ENCODE peak calls at places on chromosomes 2 and 18, in eight cellular contexts. Z, X, Q, N, P, S, T and A are unnamed samples.

GRCh38 chr2:159265171-159265576 is 21.3 kb downstream of the WDSUB1 start:
- DNase-seq in S (no peak), T (no peak), Z (no peak), X (no peak), Q (no peak), N (peak; percentile 26), P (no peak), A (no peak)

GRCh38 chr2:3101016-3101703 is 276.5 kb downstream of the EIPR1 start:
- DNase-seq in P (no peak), S (no peak), Q (no peak), Z (peak; percentile 52), T (peak; percentile 51), X (no peak), N (no peak), A (no peak)

GRCh38 chr2:220114443-220114842 is 487.0 kb downstream of the SLC4A3 start:
- DNase-seq in N (no peak), P (no peak), X (no peak), Q (no peak), T (no peak), Z (no peak), S (no peak), A (no peak)

GRCh38 chr2:134405641-134406081 is 151.8 kb downstream of the MGAT5 start:
- DNase-seq in N (no peak), S (no peak), Q (no peak), X (no peak), Z (no peak), P (no peak), T (no peak), A (no peak)

GRCh38 chr18:49920731-49921130 is 107.4 kb upstream of the ACAA2 start:
- DNase-seq in N (no peak), Z (no peak), S (no peak), X (no peak), P (no peak), Q (no peak), T (no peak), A (no peak)

GRCh38 chr2:105526000-105526925 is 127.4 kb upstream of the FHL2 start:
- DNase-seq in X (peak; percentile 55), Q (no peak), P (no peak), Z (no peak), N (peak; percentile 27), S (no peak), T (no peak), A (no peak)

GRCh38 chr18:49026501-49027378 is 76.0 kb upstream of the SMAD7 start:
- DNase-seq in S (no peak), Q (no peak), Z (peak; percentile 73), T (no peak), X (peak; percentile 77), N (no peak), P (peak; percentile 11), A (no peak)

GRCh38 chr2:8607591-8607990 is 74.3 kb upstream of the ID2 start:
- DNase-seq in Q (no peak), S (no peak), T (no peak), X (no peak), Z (no peak), N (no peak), P (no peak), A (no peak)

GRCh38 chr2:232981356-232981755 is 31.7 kb downstream of the NGEF start:
- DNase-seq in N (no peak), Q (no peak), S (no peak), Z (no peak), P (peak; percentile 53), X (no peak), T (peak; percentile 14), A (peak; percentile 87)

GRCh38 chr2:130349174-130349573 is 6.5 kb downstream of the IMP4 start:
- DNase-seq in S (no peak), Q (no peak), X (no peak), Z (no peak), T (no peak), N (no peak), P (no peak), A (no peak)

GRCh38 chr2:31987454-31987853 is 23.4 kb downstream of the MEMO1 start:
- DNase-seq in T (no peak), N (no peak), Q (no peak), X (no peak), P (no peak), S (peak; percentile 51), Z (no peak), A (no peak)

GRCh38 chr2:67824196-67824595 is 238.6 kb downstream of the C1D start:
- DNase-seq in X (no peak), Z (no peak), N (no peak), P (no peak), Q (no peak), T (no peak), S (no peak), A (no peak)

DNA sequence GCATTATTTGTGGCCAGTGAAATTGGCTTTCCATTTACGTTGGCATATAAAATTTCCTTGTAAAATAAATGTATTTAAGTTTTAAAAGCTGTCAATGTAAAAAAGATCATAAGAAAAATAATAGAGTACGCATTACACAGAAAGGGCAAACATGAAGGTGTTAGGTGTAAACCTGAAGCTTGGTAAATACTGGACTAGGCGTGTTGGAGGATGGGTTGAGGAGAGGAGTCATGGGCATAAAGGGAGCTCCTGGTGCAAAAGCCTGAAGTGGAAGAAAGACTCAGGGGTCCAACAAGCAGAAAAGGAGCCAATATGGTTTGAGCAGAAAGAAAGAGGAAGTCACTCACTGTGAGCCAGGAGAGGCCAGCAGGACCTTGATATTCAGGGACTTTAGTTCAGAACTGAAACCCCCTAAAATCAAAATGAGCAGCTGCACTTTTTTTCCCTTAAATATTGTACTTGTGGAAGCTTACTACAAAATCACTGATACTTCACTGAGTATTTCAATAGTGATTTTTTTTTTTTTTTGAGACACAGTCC is 24.4 kb downstream of the SP5 start:
- DNase-seq in T (no peak), S (no peak), P (no peak), X (no peak), Q (no peak), N (no peak), Z (no peak), A (no peak)
- H3K27ac ChIP-seq in T (no peak overlapping the region), S (no peak overlapping the region), P (no peak overlapping the region), X (no peak overlapping the region), Q (no peak overlapping the region), N (no peak overlapping the region), Z (no peak overlapping the region), A (no peak overlapping the region)

DNA sequence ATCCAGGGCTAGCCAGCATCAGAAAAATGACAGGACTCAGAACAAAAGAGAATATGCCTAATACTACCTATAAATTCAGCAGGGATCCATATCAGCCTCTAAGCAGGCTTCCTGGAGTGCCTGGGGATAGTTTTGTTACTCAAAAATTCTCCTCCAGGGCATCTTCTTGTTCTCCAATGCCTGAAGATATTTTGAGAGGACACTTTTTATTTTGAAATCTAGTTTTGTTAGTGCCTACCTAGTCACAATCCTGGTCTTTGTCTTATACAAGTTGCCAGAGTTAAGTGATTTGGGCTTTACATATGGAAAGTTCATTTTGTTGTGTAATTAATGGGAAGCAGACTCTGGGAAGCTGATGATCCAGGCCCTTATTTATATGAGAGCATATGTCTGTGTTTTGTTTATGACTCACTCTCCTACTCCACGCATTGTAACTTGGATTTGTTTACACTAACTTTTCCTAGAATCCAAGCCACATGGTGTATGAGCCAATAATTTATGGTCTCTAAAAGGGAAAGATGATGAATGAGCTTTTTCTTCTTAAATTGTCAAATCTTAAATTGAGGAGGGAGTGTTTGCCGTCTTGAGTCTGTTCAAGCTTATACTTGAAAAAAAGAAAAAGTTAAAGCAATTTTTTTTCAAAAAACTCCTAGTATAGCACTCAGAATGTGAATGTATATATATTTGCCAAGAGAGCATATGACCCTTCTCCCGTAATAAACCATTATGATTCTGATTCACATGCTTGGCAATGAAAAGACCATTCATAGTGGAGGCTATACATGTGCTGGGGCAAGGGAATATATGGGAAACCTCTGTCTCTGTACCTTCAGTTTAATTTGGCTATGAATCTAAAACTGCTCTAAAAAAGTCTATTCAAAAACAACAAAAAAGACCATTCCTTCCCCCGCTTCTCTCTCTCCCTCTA is 370.3 kb downstream of the SETBP1 start:
- DNase-seq in S (peak; percentile 86), Z (no peak), X (no peak), N (no peak), T (no peak), P (no peak), Q (no peak), A (no peak)
- TF ChIP-seq POLR2AphosphoS5 in S (no peak), Z (no peak), X (peak; percentile 77), N (no peak), T (no peak), P (no peak), Q (no peak), A (peak; percentile 65)

GRCh38 chr2:24491626-24492282 is 700 bp downstream of the NCOA1 start:
- DNase-seq in Q (peak; percentile 43), P (peak; percentile 26), N (peak; percentile 77), Z (peak; percentile 80), T (peak; percentile 94), S (peak; percentile 62), X (no peak), A (peak; percentile 51)

GRCh38 chr2:24489465-24489864 is 1.6 kb upstream of the NCOA1 start:
- DNase-seq in N (peak; percentile 15), S (no peak), P (no peak), X (no peak), T (no peak), Q (no peak), Z (no peak), A (no peak)

GRCh38 chr2:24492283-24493272 is 1.5 kb downstream of the NCOA1 start:
- DNase-seq in X (no peak), P (no peak), T (no peak), N (peak; percentile 51), Z (no peak), Q (peak; percentile 4), S (peak; percentile 22), A (peak; percentile 15)

GRCh38 chr2:24489942-24490673 is 946 bp upstream of the NCOA1 start:
- DNase-seq in Q (no peak), X (no peak), T (no peak), S (peak; percentile 59), Z (no peak), N (peak; percentile 55), P (no peak), A (peak; percentile 53)

GRCh38 chr2:24490674-24491625 is at the start of gene NCOA1:
- DNase-seq in N (peak; percentile 92), S (peak; percentile 84), Z (peak; percentile 94), X (no peak), P (peak; percentile 75), T (peak; percentile 98), Q (peak; percentile 92), A (peak; percentile 93)
- TF ChIP-seq CTCF in N (no peak), S (no peak), Z (peak; percentile 21), X (no peak), P (no peak), T (peak; percentile 38), Q (no peak), A (no peak)

GRCh38 chr2:150484006-150484405 is 3.5 kb downstream of the RND3 start:
- DNase-seq in Z (no peak), Q (no peak), P (no peak), N (no peak), S (peak; percentile 48), T (no peak), X (no peak), A (no peak)
- H3K27ac ChIP-seq in Z (peak overlapping the region; percentile 97), Q (no peak overlapping the region), P (peak overlapping the region; percentile 98), N (no peak overlapping the region), S (peak overlapping the region; percentile 85), T (peak overlapping the region; percentile 82), X (peak overlapping the region; percentile 85), A (peak overlapping the region; percentile 96)

GRCh38 chr2:45881970-45882581 is 230.6 kb downstream of the PRKCE start:
- DNase-seq in X (no peak), N (no peak), Q (no peak), P (no peak), S (no peak), Z (no peak), T (no peak), A (no peak)
- TF ChIP-seq POLR2AphosphoS5 in X (no peak), N (no peak), Q (no peak), P (no peak), S (no peak), Z (no peak), T (no peak), A (no peak)